ENCODE peak calls at places on chromosomes 16 and 17, in seven cellular contexts. H is stomach; K is activated effector memory CD4-positive, alpha-beta T cell treated with anti-CD3 and anti-CD28 coated beads, Interleukin-2, amount 50 U/mL, for 16 hours; Q is thyroid gland; G is hippocampal formation; P is astrocyte of the cerebellum; L is activated CD8-positive, alpha-beta T cell treated with anti-CD3 and anti-CD28 coated beads for 36 hours. X is an unnamed sample.

GRCh38 chr17:41735744-41736143 is 1.3 kb upstream of the HAP1 start:
- DNase-seq in K (no peak), P (no peak), G (no peak), Q (no peak), H (no peak), L (no peak), X (no peak)

GRCh38 chr16:55663225-55663624 is 7.4 kb downstream of the SLC6A2 start:
- DNase-seq in H (no peak), K (no peak), P (no peak), G (no peak), Q (no peak), L (no peak), X (no peak)

GRCh38 chr17:72416054-72416691 is 295.4 kb downstream of the SOX9 start:
- DNase-seq in H (no peak), L (no peak), P (no peak), G (no peak), K (no peak), Q (no peak), X (peak)

GRCh38 chr16:19882186-19882585 is 2.5 kb downstream of the GPRC5B start:
- DNase-seq in K (no peak), H (no peak), L (no peak), G (peak), P (peak), Q (no peak), X (no peak)

GRCh38 chr17:50787106-50787505 is 19.8 kb upstream of the ANKRD40CL start:
- DNase-seq in P (no peak), K (no peak), Q (no peak), G (no peak), H (no peak), L (no peak), X (peak)

GRCh38 chr17:80408872-80409271 is 6.1 kb upstream of the ENDOV start:
- DNase-seq in G (no peak), P (no peak), L (peak), H (peak), K (no peak), Q (peak), X (peak)

GRCh38 chr16:64858076-64858475 is 263.8 kb downstream of the CDH11 start:
- DNase-seq in H (no peak), L (no peak), K (no peak), Q (no peak), P (no peak), G (no peak), X (no peak)

GRCh38 chr17:63124536-63124935 is 158.5 kb downstream of the TANC2 start:
- DNase-seq in H (no peak), L (no peak), K (no peak), G (no peak), P (no peak), Q (no peak), X (no peak)

GRCh38 chr17:30208214-30208613 is 27.3 kb downstream of the SLC6A4 start:
- DNase-seq in G (no peak), Q (no peak), L (no peak), H (no peak), K (no peak), P (no peak), X (no peak)

GRCh38 chr16:16096161-16096857 is 127.0 kb downstream of the ABCC6 start:
- DNase-seq in H (no peak), L (no peak), K (no peak), Q (peak), G (no peak), P (no peak), X (no peak)

GRCh38 chr17:64599827-64600226 is 62.3 kb downstream of the SMURF2 start:
- DNase-seq in P (no peak), K (no peak), H (no peak), Q (no peak), G (no peak), L (no peak), X (no peak)

GRCh38 chr16:24685539-24686432 is 43.7 kb upstream of the TNRC6A start:
- DNase-seq in P (peak), G (peak), H (peak), L (no peak), Q (peak), K (no peak), X (no peak)

GRCh38 chr16:3187798-3188674 is at the start of gene OR1F1:
- DNase-seq in L (peak), H (no peak), Q (no peak), K (peak), G (no peak), P (peak), X (peak)

GRCh38 chr16:85503642-85504224 is 109.4 kb upstream of the GSE1 start:
- DNase-seq in P (no peak), L (no peak), K (no peak), H (no peak), Q (no peak), G (no peak), X (no peak)

GRCh38 chr17:62987136-62987535 is 21.1 kb downstream of the TANC2 start:
- DNase-seq in K (no peak), P (no peak), L (no peak), G (no peak), Q (no peak), H (no peak), X (no peak)

GRCh38 chr16:28212532-28212873 is 738 bp upstream of the XPO6 start:
- DNase-seq in H (no peak), L (no peak), G (no peak), Q (no peak), K (no peak), P (no peak), X (peak)

GRCh38 chr17:73795730-73796129 is 151.5 kb upstream of the SDK2 start:
- DNase-seq in H (no peak), Q (no peak), G (no peak), K (no peak), P (no peak), L (no peak), X (peak)

GRCh38 chr16:54645328-54645727 is 285.3 kb upstream of the IRX5 start:
- DNase-seq in L (no peak), Q (peak), K (no peak), G (no peak), P (no peak), H (peak), X (no peak)

GRCh38 chr17:50352693-50353599 is 7.0 kb downstream of the XYLT2 start:
- DNase-seq in G (no peak), H (no peak), Q (no peak), P (no peak), K (peak), L (no peak), X (no peak)

GRCh38 chr17:9828296-9829059 is 2.8 kb downstream of the GLP2R start:
- DNase-seq in H (no peak), Q (no peak), P (no peak), K (no peak), G (no peak), L (no peak), X (no peak)

GRCh38 chr16:85681255-85681654 is 7.5 kb downstream of the GINS2 start:
- DNase-seq in Q (peak), G (no peak), K (no peak), L (no peak), H (no peak), P (no peak), X (no peak)

GRCh38 chr17:44915321-44915726 is at the start of gene GFAP:
- DNase-seq in L (no peak), H (no peak), Q (no peak), P (no peak), K (no peak), G (peak), X (no peak)

GRCh38 chr16:56910654-56911539 is 21.0 kb upstream of the HERPUD1 start:
- DNase-seq in Q (no peak), P (peak), H (no peak), L (peak), G (no peak), K (no peak), X (peak)

GRCh38 chr17:15038656-15039055 is 226.5 kb downstream of the PMP22 start:
- DNase-seq in H (no peak), L (no peak), P (no peak), Q (no peak), K (no peak), G (no peak), X (peak)

GRCh38 chr16:9046667-9047055 is 44.8 kb upstream of the HAPSTR1 start:
- DNase-seq in L (no peak), Q (no peak), P (no peak), K (no peak), H (no peak), G (no peak), X (no peak)

GRCh38 chr17:78774956-78775571 is 7.0 kb downstream of the CYTH1 start:
- DNase-seq in Q (no peak), L (peak), H (no peak), G (no peak), P (no peak), K (peak), X (peak)

GRCh38 chr17:75691371-75692290 is 24.5 kb downstream of the SAP30BP start:
- DNase-seq in Q (no peak), H (no peak), P (peak), L (peak), K (no peak), G (peak), X (peak)

GRCh38 chr16:200388-200787 is 20.1 kb downstream of the HBQ1 start:
- DNase-seq in P (no peak), L (no peak), G (no peak), H (no peak), K (no peak), Q (no peak), X (peak)

GRCh38 chr16:85757341-85757822 is 6.5 kb upstream of the C16orf74 start:
- DNase-seq in L (peak), Q (no peak), H (no peak), G (no peak), K (no peak), P (peak), X (peak)

GRCh38 chr16:4982056-4982867 is 24.1 kb downstream of the SEC14L5 start:
- DNase-seq in K (no peak), Q (no peak), G (no peak), H (no peak), L (no peak), P (no peak), X (no peak)

GRCh38 chr17:60610481-60610880 is 10.5 kb downstream of the PPM1D start:
- DNase-seq in L (no peak), P (no peak), G (no peak), K (no peak), H (no peak), Q (no peak), X (no peak)

GRCh38 chr17:63774982-63775290 is 966 bp downstream of the DDX42 start:
- DNase-seq in G (no peak), L (no peak), Q (no peak), H (no peak), P (no peak), K (no peak), X (peak)

GRCh38 chr17:55413825-55414489 is 7.7 kb downstream of the MMD start:
- DNase-seq in Q (no peak), P (no peak), H (no peak), K (no peak), G (no peak), L (peak), X (no peak)

GRCh38 chr17:8832711-8833352 is 33.7 kb upstream of the MFSD6L start:
- DNase-seq in P (no peak), K (peak), Q (no peak), H (no peak), L (peak), G (no peak), X (peak)

GRCh38 chr16:85451646-85452363 is 161.3 kb upstream of the GSE1 start:
- DNase-seq in G (no peak), L (no peak), K (no peak), H (no peak), Q (no peak), P (no peak), X (no peak)

GRCh38 chr17:37490022-37490587 is 414 bp downstream of the DUSP14 start:
- DNase-seq in Q (peak), P (no peak), L (peak), G (no peak), H (peak), K (peak), X (peak)

GRCh38 chr16:30533146-30533522 is 1.5 kb downstream of the ZNF747 start:
- DNase-seq in H (peak), Q (no peak), G (no peak), P (no peak), L (no peak), K (no peak), X (no peak)

GRCh38 chr17:60135160-60135950 is 14.4 kb upstream of the CA4 start:
- DNase-seq in P (peak), G (peak), H (peak), K (peak), Q (peak), L (peak), X (peak)

GRCh38 chr17:1485748-1486376 is 6.6 kb downstream of the MYO1C start:
- DNase-seq in P (no peak), K (peak), G (no peak), L (peak), Q (peak), H (peak), X (peak)